ENCODE peak calls at places on chromosome 1, in five cellular contexts. X, W, R, P and F are unnamed samples.
A peak's percentile ranks its signal among the peaks of the same experiment; 100 is the strongest.

GRCh38 chr1:186442651-186443114 is 18.2 kb downstream of the PDC start:
- DNase-seq in P (no peak), W (no peak), R (no peak), X (no peak), F (no peak)

GRCh38 chr1:151790940-151791651 is 796 bp upstream of the TDRKH start:
- DNase-seq in R (no peak), P (no peak), W (no peak), X (no peak), F (no peak)

GRCh38 chr1:83769072-83769471 is 229.9 kb downstream of the TTLL7 start:
- DNase-seq in R (no peak), X (no peak), W (no peak), P (no peak), F (no peak)

GRCh38 chr1:242824435-242824834 is 299.9 kb upstream of the PLD5 start:
- DNase-seq in W (no peak), R (no peak), P (no peak), X (no peak), F (no peak)

GRCh38 chr1:9993571-9994075 is 3.4 kb upstream of the RBP7 start:
- DNase-seq in P (no peak), X (no peak), W (no peak), R (no peak), F (no peak)

GRCh38 chr1:162991444-162991843 is 77.7 kb upstream of the RGS4 start:
- DNase-seq in X (no peak), P (no peak), W (no peak), R (no peak), F (no peak)

GRCh38 chr1:163999131-163999530 is 559.9 kb upstream of the PBX1 start:
- DNase-seq in W (no peak), R (no peak), X (no peak), P (no peak), F (no peak)

GRCh38 chr1:230849451-230850194 is 18.7 kb downstream of the C1orf198 start:
- DNase-seq in P (no peak), R (no peak), W (no peak), X (no peak), F (no peak)

GRCh38 chr1:41733021-41733420 is 185.7 kb downstream of the HIVEP3 start:
- DNase-seq in W (no peak), X (no peak), P (no peak), R (peak; percentile 5), F (no peak)

GRCh38 chr1:181064030-181064594 is 24.4 kb upstream of the IER5 start:
- DNase-seq in P (no peak), X (no peak), W (no peak), R (no peak), F (no peak)